ENCODE peak calls at places on chromosomes 11 and 22, in seven cellular contexts. Y is GM12878, C is K562, F is SK-N-SH, V is HepG2, K is H1, S is GM12892. B is an unnamed sample.

GRCh38 chr11:289145-289705 is 299 bp downstream of the PGGHG start:
- DNase-seq in Y (no peak), C (peak), F (no peak), V (no peak), K (no peak), S (no peak), B (peak)

GRCh38 chr22:44895296-44896055 is 114.3 kb downstream of the PHF21B start:
- DNase-seq in Y (no peak), C (no peak), F (no peak), V (no peak), K (no peak), S (no peak), B (no peak)

GRCh38 chr22:19178065-19178658 is 374 bp downstream of the SLC25A1 start:
- DNase-seq in Y (no peak), C (no peak), F (peak), V (peak), K (no peak), S (peak), B (peak)

GRCh38 chr11:110196241-110196754 is 100.1 kb downstream of the RDX start:
- DNase-seq in Y (no peak), C (no peak), F (no peak), V (peak), K (no peak), S (no peak), B (no peak)

GRCh38 chr11:35794850-35795249 is 132.3 kb downstream of the TRIM44 start:
- DNase-seq in Y (no peak), C (no peak), F (no peak), V (no peak), K (no peak), S (no peak), B (no peak)

GRCh38 chr22:29031236-29031982 is 30.2 kb downstream of the C22orf31 start:
- DNase-seq in Y (no peak), C (peak), F (peak), V (peak), K (peak), S (no peak), B (no peak)

GRCh38 chr11:2207212-2207611 is 35.6 kb upstream of the TH start:
- DNase-seq in Y (no peak), C (no peak), F (no peak), V (no peak), K (no peak), S (no peak), B (no peak)

GRCh38 chr11:87259731-87260130 is 222.0 kb downstream of the TMEM135 start:
- DNase-seq in Y (no peak), C (no peak), F (no peak), V (no peak), K (no peak), S (no peak), B (no peak)

GRCh38 chr11:130314184-130314748 is 451 bp downstream of the ZBTB44 start:
- DNase-seq in Y (no peak), C (peak), F (peak), V (peak), K (no peak), S (peak), B (peak)

GRCh38 chr11:35602979-35603378 is 15.3 kb upstream of the FJX1 start:
- DNase-seq in Y (no peak), C (no peak), F (no peak), V (no peak), K (no peak), S (no peak), B (no peak)

DNA sequence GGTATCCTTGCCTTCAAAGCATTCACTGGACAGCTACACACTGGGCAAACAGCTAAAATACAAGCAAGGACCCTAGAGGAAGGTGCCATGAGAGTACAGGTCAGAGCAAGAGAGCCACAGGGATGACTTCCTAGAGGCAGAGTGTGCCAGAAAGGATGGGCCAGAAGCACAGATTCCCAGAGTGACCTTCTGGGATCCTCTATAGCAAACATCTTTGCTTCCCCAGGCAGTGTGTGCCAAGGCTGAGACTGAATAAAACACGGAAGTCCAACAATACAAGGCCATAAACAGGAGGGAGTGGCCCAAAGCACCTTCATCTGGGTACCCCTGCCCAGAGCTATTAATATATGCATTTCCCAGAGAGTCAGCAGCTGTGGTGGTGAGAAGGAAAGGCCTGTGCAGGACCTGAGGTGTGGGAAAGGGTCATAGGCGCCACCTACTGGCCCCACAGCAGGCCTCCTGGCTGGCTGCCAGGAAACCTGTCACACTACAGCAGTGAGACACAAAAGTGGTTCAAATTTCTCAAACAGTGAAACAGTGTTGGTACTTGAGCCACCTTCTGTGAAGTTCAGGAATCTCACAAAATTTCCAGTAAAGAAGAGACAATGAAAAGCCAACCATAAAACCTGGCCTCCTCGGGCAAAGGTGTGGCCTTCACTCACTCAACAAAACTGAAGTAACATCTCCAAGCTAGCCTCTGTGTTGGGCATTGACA is 20.3 kb downstream of the CLPB start:
- DNase-seq in Y (no peak), C (peak), F (peak), V (peak), K (no peak), S (peak), B (peak)
- TF ChIP-seq POLR2AphosphoS5 in Y (peak), C (peak), F (peak), V (no peak), K (no peak), S (peak), B (peak)

GRCh38 chr11:84719935-84720577 is 907.1 kb downstream of the DLG2 start:
- DNase-seq in Y (no peak), C (no peak), F (peak), V (no peak), K (no peak), S (no peak), B (no peak)

GRCh38 chr11:84720706-84721402 is 906.3 kb downstream of the DLG2 start:
- DNase-seq in Y (no peak), C (no peak), F (peak), V (no peak), K (no peak), S (no peak), B (no peak)

GRCh38 chr11:84721561-84721961 is 905.6 kb downstream of the DLG2 start:
- DNase-seq in Y (no peak), C (no peak), F (no peak), V (no peak), K (no peak), S (no peak), B (no peak)

DNA sequence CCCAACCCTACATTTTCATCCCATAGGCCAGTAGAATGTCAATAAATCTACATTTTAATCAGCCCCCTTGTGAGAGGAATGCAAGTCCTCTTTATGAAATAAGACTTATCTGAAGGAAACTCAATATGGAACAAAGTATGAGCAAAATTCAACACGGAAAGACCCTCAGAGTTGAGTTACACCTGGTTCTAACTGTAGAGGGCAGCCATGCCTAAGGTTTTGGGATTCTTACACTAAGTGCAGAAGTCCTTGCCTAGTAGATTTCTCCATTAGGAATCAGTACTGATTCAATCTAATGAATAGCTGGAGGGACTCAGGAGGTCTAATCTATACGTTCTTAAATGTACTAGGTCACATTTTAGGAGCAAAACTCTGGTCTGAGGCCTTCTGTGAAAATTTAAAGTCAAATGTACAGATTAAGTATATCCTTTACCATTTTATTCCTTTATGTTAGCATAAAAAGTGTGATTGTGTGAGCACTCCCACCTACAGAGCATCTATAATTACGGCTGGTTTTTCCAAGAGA is 904.5 kb downstream of the DLG2 start:
- DNase-seq in Y (no peak), C (no peak), F (no peak), V (no peak), K (no peak), S (no peak), B (no peak)
- TF ChIP-seq TAF1 in Y (no peak), C (no peak), F (no peak), V (no peak), K (no peak), S (no peak), B (no peak)

DNA sequence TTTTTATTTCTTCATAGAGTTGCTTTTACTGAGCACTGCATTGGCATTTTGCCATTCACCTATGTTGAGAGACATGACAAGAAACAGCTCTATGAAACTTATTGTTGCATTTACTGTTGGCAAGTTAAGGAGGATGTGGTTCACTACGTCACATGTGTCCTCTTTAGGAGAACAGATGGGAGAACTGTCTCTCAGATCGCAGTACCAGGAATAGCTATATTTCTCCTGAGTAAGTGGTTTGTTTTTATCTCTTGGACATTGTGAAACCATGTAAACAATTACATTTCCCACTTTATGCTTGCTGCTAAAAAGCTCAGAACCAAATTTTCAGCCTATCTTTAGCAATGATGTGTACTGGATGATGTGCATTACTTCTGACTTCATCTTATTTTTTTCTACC is 34.8 kb upstream of the PSMA1 start:
- DNase-seq in Y (no peak), C (no peak), F (no peak), V (no peak), K (no peak), S (no peak), B (no peak)
- TF ChIP-seq POLR2AphosphoS5 in Y (no peak), C (no peak), F (no peak), V (no peak), K (no peak), S (no peak), B (no peak)

DNA sequence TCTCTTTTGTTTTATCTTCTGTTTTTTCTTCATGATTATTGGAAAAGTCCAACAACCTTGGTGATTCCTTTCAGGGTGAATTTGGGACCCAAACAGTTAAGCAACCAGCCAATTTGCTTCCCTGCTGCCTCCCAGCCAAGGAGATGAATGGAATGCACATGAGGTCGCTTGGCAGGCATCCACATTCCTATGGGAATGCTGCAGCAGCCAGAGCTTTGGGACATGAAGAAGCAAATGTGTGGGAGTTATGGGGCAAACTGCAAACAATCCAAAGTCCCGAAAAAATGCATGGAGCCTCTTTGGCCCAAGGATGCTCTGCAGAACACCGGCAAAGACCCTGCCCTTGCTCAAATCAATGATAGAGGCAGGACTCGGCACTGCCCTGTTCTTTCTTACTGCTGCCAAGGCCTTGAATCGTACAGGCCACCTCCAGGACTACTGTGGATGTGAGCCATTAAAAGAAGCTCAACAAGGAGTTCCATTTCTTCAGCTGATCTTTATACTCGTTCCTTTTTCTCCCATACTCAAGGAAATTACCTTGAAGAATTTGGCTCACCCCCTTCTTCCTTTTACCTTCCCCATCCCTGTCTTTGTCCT is 117.3 kb upstream of the TEAD1 start:
- DNase-seq in Y (no peak), C (no peak), F (no peak), V (peak), K (peak), S (no peak), B (no peak)
- TF ChIP-seq TAF1 in Y (no peak), C (no peak), F (no peak), V (no peak), K (no peak), S (no peak), B (no peak)

GRCh38 chr22:42381152-42381551 is 51.1 kb downstream of the NFAM1 start:
- DNase-seq in Y (no peak), C (no peak), F (no peak), V (no peak), K (no peak), S (no peak), B (no peak)

GRCh38 chr22:42371112-42371900 is 60.9 kb downstream of the NFAM1 start:
- DNase-seq in Y (no peak), C (no peak), F (no peak), V (no peak), K (no peak), S (no peak), B (no peak)

GRCh38 chr22:42375982-42376381 is 56.2 kb downstream of the NFAM1 start:
- DNase-seq in Y (no peak), C (no peak), F (no peak), V (no peak), K (no peak), S (no peak), B (no peak)

GRCh38 chr22:42379961-42380537 is 52.2 kb downstream of the NFAM1 start:
- DNase-seq in Y (no peak), C (no peak), F (no peak), V (no peak), K (no peak), S (no peak), B (no peak)

GRCh38 chr22:42376721-42377177 is 55.5 kb downstream of the NFAM1 start:
- DNase-seq in Y (no peak), C (peak), F (peak), V (no peak), K (no peak), S (no peak), B (no peak)
- TF ChIP-seq POLR2AphosphoS5 in Y (no peak), C (no peak), F (no peak), V (no peak), K (no peak), S (no peak), B (no peak)

GRCh38 chr11:64499261-64500004 is 91.6 kb upstream of the SLC22A12 start:
- DNase-seq in Y (no peak), C (peak), F (no peak), V (no peak), K (no peak), S (no peak), B (no peak)
- TF ChIP-seq TAF1 in Y (no peak), C (no peak), F (no peak), V (no peak), K (no peak), S (no peak), B (no peak)

B was measured in GM12891.